ENCODE peak calls at places on chromosomes 1 and 21, in seven cellular contexts. E is Panc1; B is NCI-H2081; R is AG10803; P is NCI-H146; L is stimulated activated CD8-positive, alpha-beta memory T cell treated with anti-CD3 and anti-CD28 coated beads, Interleukin-4, amount 100 ng/mL, for 24 hours; V is activated CD4-positive, alpha-beta T cell treated with anti-CD3 and anti-CD28 coated beads, Interleukin-2, amount 50 U/mL, for 4 hours. G is an unnamed sample.

GRCh38 chr1:244788493-244789275 is 46.8 kb upstream of the COX20 start:
- DNase-seq in E (no peak), B (no peak), R (no peak), P (no peak), L (no peak), V (no peak), G (no peak)

GRCh38 chr21:27424601-27425000 is 457.7 kb upstream of the ADAMTS5 start:
- DNase-seq in E (no peak), B (no peak), R (peak; percentile 70), P (no peak), L (no peak), V (no peak), G (no peak)

GRCh38 chr1:21607549-21608529 is 61.3 kb downstream of the RAP1GAP start:
- DNase-seq in E (no peak), B (no peak), R (peak; percentile 36), P (no peak), L (peak; percentile 28), V (no peak), G (peak; percentile 89)

GRCh38 chr1:29958271-29958670 is 721.9 kb downstream of the PTPRU start:
- DNase-seq in E (no peak), B (no peak), R (no peak), P (no peak), L (no peak), V (no peak), G (no peak)

GRCh38 chr1:82453511-82454185 is 652.9 kb downstream of the ADGRL2 start:
- DNase-seq in E (no peak), B (no peak), R (no peak), P (no peak), L (no peak), V (no peak), G (no peak)

GRCh38 chr1:201740086-201740541 is 88.8 kb upstream of the IPO9 start:
- DNase-seq in E (no peak), B (no peak), R (no peak), P (no peak), L (no peak), V (no peak), G (no peak)

GRCh38 chr1:185155600-185156320 is 993 bp downstream of the TRMT1L start:
- DNase-seq in E (no peak), B (peak; percentile 36), R (peak; percentile 64), P (peak; percentile 31), L (no peak), V (no peak), G (no peak)

GRCh38 chr1:231241751-231242150 is 739 bp downstream of the GNPAT start:
- DNase-seq in E (no peak), B (peak; percentile 49), R (no peak), P (peak; percentile 35), L (no peak), V (no peak), G (no peak)

GRCh38 chr21:44618909-44619308 is 7.0 kb downstream of the KRTAP10-8 start:
- DNase-seq in E (no peak), B (no peak), R (no peak), P (no peak), L (peak; percentile 24), V (peak; percentile 53), G (no peak)

GRCh38 chr1:4659247-4659646 is 4.8 kb downstream of the AJAP1 start:
- DNase-seq in E (no peak), B (no peak), R (no peak), P (no peak), L (no peak), V (no peak), G (no peak)

GRCh38 chr21:21612446-21612845 is 614.2 kb downstream of the NCAM2 start:
- DNase-seq in E (no peak), B (no peak), R (peak; percentile 85), P (no peak), L (no peak), V (no peak), G (no peak)

GRCh38 chr1:105865546-105865945 is 1190.9 kb upstream of the PRMT6 start:
- DNase-seq in E (no peak), B (no peak), R (no peak), P (no peak), L (no peak), V (no peak), G (no peak)

GRCh38 chr1:147072371-147073061 is 99.8 kb downstream of the PRKAB2 start:
- DNase-seq in E (no peak), B (no peak), R (no peak), P (peak; percentile 14), L (no peak), V (no peak), G (no peak)

GRCh38 chr21:41216486-41216885 is 48.5 kb downstream of the BACE2 start:
- DNase-seq in E (no peak), B (no peak), R (no peak), P (no peak), L (no peak), V (no peak), G (no peak)

GRCh38 chr1:59506952-59507351 is 210.1 kb downstream of the FGGY start:
- DNase-seq in E (no peak), B (no peak), R (peak; percentile 80), P (no peak), L (no peak), V (no peak), G (no peak)

GRCh38 chr1:162631546-162632233 is 574 bp upstream of the DDR2 start:
- DNase-seq in E (no peak), B (no peak), R (peak; percentile 78), P (no peak), L (no peak), V (no peak), G (no peak)

GRCh38 chr21:34191876-34192275 is 118.5 kb downstream of the MRPS6 start:
- DNase-seq in E (no peak), B (no peak), R (no peak), P (peak; percentile 82), L (no peak), V (no peak), G (no peak)

GRCh38 chr1:184597652-184598357 is 156.9 kb downstream of the EDEM3 start:
- DNase-seq in E (no peak), B (no peak), R (no peak), P (no peak), L (no peak), V (no peak), G (no peak)

GRCh38 chr1:212301570-212301969 is 16.4 kb downstream of the PPP2R5A start:
- DNase-seq in E (no peak), B (no peak), R (peak; percentile 36), P (no peak), L (no peak), V (no peak), G (no peak)

GRCh38 chr1:20530901-20531300 is 21.5 kb upstream of the FAM43B start:
- DNase-seq in E (no peak), B (no peak), R (no peak), P (peak; percentile 13), L (no peak), V (no peak), G (no peak)

GRCh38 chr1:187816646-187817045 is 987.9 kb downstream of the PLA2G4A start:
- DNase-seq in E (no peak), B (no peak), R (no peak), P (no peak), L (no peak), V (no peak), G (no peak)

GRCh38 chr1:178609015-178609414 is 96.1 kb downstream of the TEX35 start:
- DNase-seq in E (no peak), B (no peak), R (peak; percentile 91), P (no peak), L (no peak), V (no peak), G (no peak)

GRCh38 chr1:89701746-89702241 is 68.9 kb downstream of the LRRC8C start:
- DNase-seq in E (no peak), B (no peak), R (no peak), P (no peak), L (peak; percentile 45), V (peak; percentile 33), G (no peak)

GRCh38 chr1:76075877-76076276 is 1.3 kb downstream of the ST6GALNAC3 start:
- DNase-seq in E (no peak), B (no peak), R (no peak), P (no peak), L (no peak), V (no peak), G (no peak)

GRCh38 chr1:62282909-62283308 is 36.3 kb downstream of the KANK4 start:
- DNase-seq in E (no peak), B (no peak), R (no peak), P (no peak), L (no peak), V (no peak), G (no peak)

GRCh38 chr1:91564888-91565700 is 64.4 kb downstream of the CDC7 start:
- DNase-seq in E (no peak), B (no peak), R (peak; percentile 91), P (peak; percentile 51), L (no peak), V (no peak), G (no peak)

GRCh38 chr1:55043011-55043410 is 3.7 kb downstream of the PCSK9 start:
- DNase-seq in E (no peak), B (no peak), R (no peak), P (no peak), L (no peak), V (no peak), G (no peak)

GRCh38 chr1:206924549-206925115 is 2.9 kb upstream of the FCMR start:
- DNase-seq in E (no peak), B (no peak), R (no peak), P (no peak), L (no peak), V (no peak), G (no peak)

GRCh38 chr21:46080171-46081021 is 17.5 kb upstream of the COL6A2 start:
- DNase-seq in E (no peak), B (no peak), R (peak; percentile 61), P (no peak), L (no peak), V (no peak), G (no peak)

GRCh38 chr1:42753070-42753469 is 13.0 kb upstream of the CLDN19 start:
- DNase-seq in E (no peak), B (no peak), R (peak; percentile 71), P (no peak), L (no peak), V (no peak), G (no peak)

GRCh38 chr1:176878750-176879536 is 285.6 kb downstream of the ASTN1 start:
- DNase-seq in E (no peak), B (no peak), R (no peak), P (no peak), L (no peak), V (no peak), G (no peak)

GRCh38 chr1:231591466-231591865 is 35.1 kb upstream of the DISC1 start:
- DNase-seq in E (no peak), B (no peak), R (no peak), P (no peak), L (no peak), V (no peak), G (no peak)

GRCh38 chr1:13749543-13750307 is 49.7 kb downstream of the PRDM2 start:
- DNase-seq in E (no peak), B (peak; percentile 21), R (peak; percentile 49), P (peak; percentile 64), L (peak; percentile 28), V (peak; percentile 18), G (no peak)

GRCh38 chr1:232218955-232219865 is 410.7 kb downstream of the SIPA1L2 start:
- DNase-seq in E (no peak), B (no peak), R (no peak), P (no peak), L (no peak), V (no peak), G (no peak)

GRCh38 chr21:44421901-44422840 is 33.1 kb upstream of the LRRC3 start:
- DNase-seq in E (no peak), B (no peak), R (no peak), P (no peak), L (no peak), V (no peak), G (no peak)

GRCh38 chr21:42149656-42150457 is 69.1 kb upstream of the ABCG1 start:
- DNase-seq in E (no peak), B (no peak), R (no peak), P (no peak), L (no peak), V (no peak), G (no peak)